ENCODE peak calls at places on chromosomes 2 and 18, in nine cellular contexts. T is sigmoid colon; W is neural crest cell; P is OCI-LY7; L is natural killer cell treated with Interleukin-12 subunit alpha and Interleukin-12 subunit beta and Interleukin-15 and Interleukin-18, amount 100 ng/mL, for 72 hours; G is CD4-positive, alpha-beta T cell; I is hypothalamus; S is fibroblast of lung; N is right cardiac atrium. X is an unnamed sample.

GRCh38 chr18:21242141-21243040 is at the start of gene GREB1L:
- DNase-seq in N (peak; percentile 81), P (no peak), S (peak; percentile 21), G (no peak), L (no peak), T (no peak), W (peak; percentile 70), I (peak; percentile 40), X (peak; percentile 48)

GRCh38 chr2:64978514-64979268 is 10.5 kb upstream of the SLC1A4 start:
- DNase-seq in P (peak; percentile 32), G (no peak), W (no peak), I (no peak), T (no peak), L (no peak), S (no peak), N (no peak), X (no peak)

GRCh38 chr2:237680702-237681478 is 53.5 kb downstream of the LRRFIP1 start:
- DNase-seq in L (no peak), S (no peak), W (no peak), T (peak; percentile 53), P (no peak), I (no peak), G (no peak), N (peak; percentile 21), X (no peak)

GRCh38 chr2:180559766-180560165 is 420.6 kb upstream of the UBE2E3 start:
- DNase-seq in N (no peak), W (no peak), S (peak; percentile 63), G (no peak), T (no peak), P (no peak), I (no peak), L (no peak), X (peak; percentile 21)

GRCh38 chr2:1709970-1710560 is 34.2 kb downstream of the PXDN start:
- DNase-seq in I (no peak), G (no peak), N (peak; percentile 9), P (no peak), W (no peak), L (no peak), T (peak; percentile 62), S (no peak), X (no peak)

GRCh38 chr2:125680809-125681208 is 975.1 kb upstream of the GYPC start:
- DNase-seq in W (no peak), I (no peak), L (no peak), G (no peak), T (no peak), N (no peak), P (no peak), S (no peak), X (no peak)

GRCh38 chr18:45282101-45282812 is 333.0 kb upstream of the SLC14A2 start:
- DNase-seq in G (no peak), L (no peak), P (no peak), T (no peak), S (no peak), N (no peak), W (no peak), I (no peak), X (peak; percentile 8)

GRCh38 chr2:225276207-225276606 is 123.3 kb upstream of the NYAP2 start:
- DNase-seq in T (no peak), L (no peak), I (no peak), S (no peak), N (no peak), W (no peak), G (no peak), P (peak; percentile 89), X (no peak)

GRCh38 chr2:162677476-162677875 is 161.1 kb downstream of the KCNH7 start:
- DNase-seq in S (no peak), I (no peak), W (no peak), G (no peak), N (no peak), P (no peak), L (no peak), T (no peak), X (no peak)

GRCh38 chr2:226327830-226328229 is 471.8 kb downstream of the IRS1 start:
- DNase-seq in P (no peak), T (no peak), N (no peak), S (no peak), W (no peak), G (no peak), I (no peak), L (no peak), X (no peak)

GRCh38 chr2:28152585-28153284 is 239.9 kb upstream of the FOSL2 start:
- DNase-seq in T (no peak), N (no peak), I (no peak), G (no peak), S (peak; percentile 36), W (no peak), L (no peak), P (no peak), X (peak; percentile 71)

GRCh38 chr2:109727929-109728447 is 66.1 kb upstream of the RGPD5 start:
- DNase-seq in I (no peak), P (no peak), N (no peak), T (peak; percentile 6), G (no peak), W (no peak), L (no peak), S (no peak), X (no peak)

GRCh38 chr2:15704086-15704787 is 112.6 kb downstream of the DDX1 start:
- DNase-seq in G (no peak), L (no peak), N (no peak), I (no peak), T (no peak), S (no peak), W (no peak), P (no peak), X (no peak)

GRCh38 chr2:7838636-7839035 is 843.2 kb upstream of the ID2 start:
- DNase-seq in L (no peak), W (no peak), P (no peak), N (no peak), S (no peak), I (no peak), T (no peak), G (no peak), X (no peak)

GRCh38 chr2:72193723-72194122 is 46.1 kb upstream of the CYP26B1 start:
- DNase-seq in I (no peak), T (no peak), G (no peak), L (no peak), P (no peak), S (no peak), W (no peak), N (no peak), X (no peak)

GRCh38 chr2:70468898-70469297 is 84.7 kb downstream of the TGFA start:
- DNase-seq in N (no peak), T (no peak), I (no peak), W (no peak), P (no peak), L (no peak), S (no peak), G (no peak), X (no peak)

GRCh38 chr2:240922982-240923537 is 16.9 kb downstream of the CROCC2 start:
- DNase-seq in I (no peak), L (no peak), T (peak; percentile 53), W (no peak), S (no peak), P (no peak), G (no peak), N (peak; percentile 55), X (no peak)

GRCh38 chr18:35000457-35000856 is 40.8 kb upstream of the MAPRE2 start:
- DNase-seq in G (no peak), I (no peak), N (no peak), W (no peak), T (no peak), P (no peak), L (no peak), S (no peak), X (no peak)

GRCh38 chr2:237694423-237695194 is 67.2 kb downstream of the LRRFIP1 start:
- DNase-seq in G (no peak), P (peak; percentile 58), N (no peak), I (no peak), T (peak; percentile 69), L (no peak), S (no peak), W (no peak), X (no peak)

GRCh38 chr2:134021830-134022524 is 231.9 kb upstream of the MGAT5 start:
- DNase-seq in N (no peak), P (peak; percentile 39), S (no peak), G (no peak), L (no peak), W (no peak), T (no peak), I (no peak), X (no peak)

GRCh38 chr2:84924173-84925106 is 19.0 kb downstream of the TMSB10 start:
- DNase-seq in N (peak; percentile 64), S (no peak), W (no peak), I (no peak), L (no peak), G (no peak), P (peak; percentile 82), T (peak; percentile 36), X (peak; percentile 44)

X was measured in fibroblast of villous mesenchyme.